ENCODE peak calls at places on chromosome 14, in four cellular contexts. V, P, M and R are unnamed samples.

GRCh38 chr14:70782361-70782760 is 27.0 kb downstream of the MAP3K9 start:
- DNase-seq in V (peak), P (no peak), M (no peak), R (no peak)

GRCh38 chr14:99758121-99758871 is 34.9 kb upstream of the EML1 start:
- DNase-seq in V (peak), P (no peak), M (no peak), R (no peak)

GRCh38 chr14:71324767-71325272 is 417.6 kb downstream of the PCNX1 start:
- DNase-seq in V (no peak), P (no peak), M (no peak), R (no peak)

GRCh38 chr14:69663322-69663686 is 51.9 kb downstream of the SUSD6 start:
- DNase-seq in V (no peak), P (no peak), M (no peak), R (no peak)

GRCh38 chr14:54737132-54737711 is 165.4 kb downstream of the GCH1 start:
- DNase-seq in V (peak), P (no peak), M (no peak), R (no peak)

GRCh38 chr14:104066279-104066678 is 19.2 kb upstream of the ASPG start:
- DNase-seq in V (no peak), P (no peak), M (no peak), R (no peak)

GRCh38 chr14:48731260-48731659 is 854.9 kb downstream of the RPS29 start:
- DNase-seq in V (no peak), P (no peak), M (no peak), R (no peak)

GRCh38 chr14:53509227-53509822 is 356.2 kb upstream of the DDHD1 start:
- DNase-seq in V (peak), P (no peak), M (no peak), R (peak)

GRCh38 chr14:38186217-38186616 is 21.5 kb upstream of the SSTR1 start:
- DNase-seq in V (no peak), P (no peak), M (no peak), R (no peak)

GRCh38 chr14:64209428-64210165 is 84.6 kb downstream of the ESR2 start:
- DNase-seq in V (no peak), P (no peak), M (no peak), R (no peak)

GRCh38 chr14:102507026-102507860 is 2.3 kb downstream of the ANKRD9 start:
- DNase-seq in V (no peak), P (no peak), M (no peak), R (no peak)

GRCh38 chr14:88879016-88879415 is 54.6 kb downstream of the TTC8 start:
- DNase-seq in V (peak), P (no peak), M (no peak), R (no peak)

GRCh38 chr14:74846168-74846567 is 29.8 kb downstream of the PROX2 start:
- DNase-seq in V (no peak), P (no peak), M (no peak), R (peak)

GRCh38 chr14:101196795-101197590 is 293.5 kb upstream of the RTL1 start:
- DNase-seq in V (no peak), P (no peak), M (no peak), R (no peak)

GRCh38 chr14:74488788-74489397 is 4.2 kb downstream of the NPC2 start:
- DNase-seq in V (peak), P (no peak), M (no peak), R (no peak)

GRCh38 chr14:91369628-91370445 is 47.8 kb downstream of the CCDC88C start:
- DNase-seq in V (peak), P (no peak), M (no peak), R (no peak)

GRCh38 chr14:42334931-42335330 is 728.3 kb downstream of the LRFN5 start:
- DNase-seq in V (no peak), P (no peak), M (no peak), R (no peak)

GRCh38 chr14:90050271-90050670 is 11.5 kb upstream of the KCNK13 start:
- DNase-seq in V (no peak), P (no peak), M (no peak), R (no peak)

GRCh38 chr14:102194856-102195255 is 55.2 kb downstream of the WDR20 start:
- DNase-seq in V (no peak), P (no peak), M (no peak), R (no peak)

GRCh38 chr14:33634631-33635030 is 316.2 kb downstream of the EGLN3 start:
- DNase-seq in V (no peak), P (no peak), M (no peak), R (no peak)

GRCh38 chr14:68675233-68675577 is 117.7 kb downstream of the ZFP36L1 start:
- DNase-seq in V (no peak), P (no peak), M (no peak), R (no peak)

GRCh38 chr14:29320261-29320660 is 553.7 kb downstream of the FOXG1 start:
- DNase-seq in V (no peak), P (no peak), M (no peak), R (no peak)

GRCh38 chr14:74135386-74135785 is 50.6 kb downstream of the LIN52 start:
- DNase-seq in V (no peak), P (no peak), M (no peak), R (no peak)

GRCh38 chr14:74425525-74426201 is 347 bp downstream of the SYNDIG1L start:
- DNase-seq in V (peak), P (peak), M (no peak), R (no peak)

GRCh38 chr14:104460920-104461651 is 118.5 kb upstream of the C14orf180 start:
- DNase-seq in V (no peak), P (no peak), M (no peak), R (no peak)

GRCh38 chr14:55313480-55313879 is 42.3 kb downstream of the FBXO34 start:
- DNase-seq in V (no peak), P (no peak), M (no peak), R (no peak)

GRCh38 chr14:74973003-74973614 is 17.7 kb upstream of the PGF start:
- DNase-seq in V (no peak), P (no peak), M (no peak), R (no peak)

GRCh38 chr14:53217283-53217994 is 64.3 kb upstream of the DDHD1 start:
- DNase-seq in V (peak), P (peak), M (peak), R (peak)

GRCh38 chr14:106509176-106509575 is 982.8 kb downstream of the TMEM121 start:
- DNase-seq in V (no peak), P (no peak), M (no peak), R (no peak)

GRCh38 chr14:91245029-91245428 is 525 bp upstream of the GPR68 start:
- DNase-seq in V (no peak), P (peak), M (no peak), R (no peak)